ENCODE peak calls at places on chromosome 2, in eight cellular contexts. N, L, X, E, Q, H, M and I are unnamed samples. For H3K4me1, the result is how much of the 10 kb centered on the place peaks cover.

GRCh38 chr2:2769481-2770431 is 438.7 kb upstream of the MYT1L start:
- DNase-seq in N (no peak), L (no peak), X (no peak), E (no peak), Q (no peak), H (peak), M (no peak), I (no peak)

GRCh38 chr2:122029456-122029855 is 274.0 kb downstream of the TSN start:
- DNase-seq in N (no peak), L (no peak), X (no peak), E (no peak), Q (no peak), H (no peak), M (no peak), I (no peak)

GRCh38 chr2:64405476-64406406 is 48.2 kb upstream of the LGALSL start:
- DNase-seq in N (no peak), L (no peak), X (no peak), E (peak), Q (peak), H (no peak), M (no peak), I (no peak)

GRCh38 chr2:112159454-112159921 is 21.3 kb downstream of the FBLN7 start:
- DNase-seq in N (no peak), L (peak), X (no peak), E (no peak), Q (no peak), H (no peak), M (no peak), I (peak)

GRCh38 chr2:195092341-195092740 is 564.7 kb upstream of the SLC39A10 start:
- DNase-seq in N (no peak), L (peak), X (peak), E (no peak), Q (no peak), H (no peak), M (peak), I (no peak)

GRCh38 chr2:38892819-38893218 is 3.1 kb downstream of the ARHGEF33 start:
- DNase-seq in N (no peak), L (no peak), X (no peak), E (no peak), Q (peak), H (no peak), M (no peak), I (no peak)

GRCh38 chr2:127620867-127621266 is 25.1 kb upstream of the GPR17 start:
- DNase-seq in N (no peak), L (peak), X (no peak), E (no peak), Q (no peak), H (no peak), M (no peak), I (no peak)

GRCh38 chr2:120262150-120262549 is 9.5 kb downstream of the RALB start:
- DNase-seq in N (no peak), L (no peak), X (no peak), E (no peak), Q (no peak), H (no peak), M (no peak), I (no peak)

GRCh38 chr2:209426432-209426831 is 2.6 kb downstream of the MAP2 start:
- DNase-seq in N (no peak), L (peak), X (no peak), E (peak), Q (no peak), H (no peak), M (peak), I (peak)

GRCh38 chr2:216516730-216517350 is 18.2 kb downstream of the RPL37A start:
- DNase-seq in N (no peak), L (no peak), X (no peak), E (no peak), Q (peak), H (no peak), M (no peak), I (peak)

GRCh38 chr2:235055891-235056516 is 104.2 kb downstream of the SH3BP4 start:
- DNase-seq in N (no peak), L (peak), X (no peak), E (no peak), Q (no peak), H (peak), M (no peak), I (peak)

GRCh38 chr2:31812051-31812798 is 198.6 kb downstream of the MEMO1 start:
- DNase-seq in N (no peak), L (no peak), X (no peak), E (no peak), Q (peak), H (no peak), M (no peak), I (no peak)

GRCh38 chr2:223222397-223222796 is 170.4 kb downstream of the KCNE4 start:
- DNase-seq in N (no peak), L (no peak), X (no peak), E (peak), Q (no peak), H (no peak), M (no peak), I (no peak)

GRCh38 chr2:97661927-97662326 is 1.9 kb downstream of the ACTR1B start:
- DNase-seq in N (no peak), L (no peak), X (no peak), E (no peak), Q (no peak), H (no peak), M (no peak), I (no peak)

GRCh38 chr2:113283704-113284284 is 5.1 kb upstream of the PAX8 start:
- DNase-seq in N (no peak), L (no peak), X (no peak), E (peak), Q (peak), H (no peak), M (no peak), I (peak)

GRCh38 chr2:8378016-8378810 is 303.6 kb upstream of the ID2 start:
- DNase-seq in N (no peak), L (no peak), X (no peak), E (no peak), Q (no peak), H (no peak), M (no peak), I (no peak)

GRCh38 chr2:144512421-144513272 is 7.3 kb downstream of the ZEB2 start:
- DNase-seq in N (no peak), L (no peak), X (no peak), E (peak), Q (no peak), H (no peak), M (no peak), I (no peak)

GRCh38 chr2:170878061-170878460 is 51.0 kb upstream of the GORASP2 start:
- DNase-seq in N (no peak), L (no peak), X (no peak), E (peak), Q (peak), H (no peak), M (no peak), I (no peak)

DNA sequence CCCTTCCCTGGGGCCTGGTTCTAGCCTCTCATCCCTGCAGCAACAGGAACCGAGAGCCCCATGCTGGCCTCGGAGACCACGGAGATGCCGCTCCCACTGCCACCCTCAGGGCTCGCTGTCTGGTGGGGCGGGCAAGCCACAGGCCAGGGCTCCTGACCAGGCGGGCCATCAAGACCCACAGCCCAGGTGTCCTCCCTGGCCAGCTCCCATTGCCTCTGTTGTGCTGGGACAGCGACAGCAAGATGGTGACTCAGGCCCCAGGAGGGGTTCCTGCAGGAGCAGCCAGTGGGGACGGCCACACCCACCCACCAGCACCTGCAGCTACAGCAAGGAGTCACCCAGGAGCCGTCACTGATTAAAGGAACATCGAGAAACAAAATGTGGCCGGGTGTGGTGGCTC is 7.4 kb downstream of the KLHL30 start:
- DNase-seq in N (no peak), L (no peak), X (no peak), E (no peak), Q (no peak), H (no peak), M (no peak), I (no peak)
- H3K4me1 ChIP-seq in N (under half), L (under half), X (under half), E (under half), Q (under half), H (under half), M (under half), I (under half)

GRCh38 chr2:19802088-19802806 is 99.5 kb downstream of the TTC32 start:
- DNase-seq in N (no peak), L (no peak), X (no peak), E (peak), Q (peak), H (no peak), M (no peak), I (no peak)

GRCh38 chr2:19801367-19802087 is 100.3 kb downstream of the TTC32 start:
- DNase-seq in N (no peak), L (no peak), X (no peak), E (peak), Q (peak), H (peak), M (no peak), I (peak)

GRCh38 chr2:19797871-19798270 is 103.9 kb downstream of the TTC32 start:
- DNase-seq in N (no peak), L (no peak), X (no peak), E (no peak), Q (peak), H (no peak), M (no peak), I (no peak)

GRCh38 chr2:19799881-19800780 is 101.7 kb downstream of the TTC32 start:
- DNase-seq in N (no peak), L (no peak), X (no peak), E (peak), Q (no peak), H (no peak), M (no peak), I (no peak)

DNA sequence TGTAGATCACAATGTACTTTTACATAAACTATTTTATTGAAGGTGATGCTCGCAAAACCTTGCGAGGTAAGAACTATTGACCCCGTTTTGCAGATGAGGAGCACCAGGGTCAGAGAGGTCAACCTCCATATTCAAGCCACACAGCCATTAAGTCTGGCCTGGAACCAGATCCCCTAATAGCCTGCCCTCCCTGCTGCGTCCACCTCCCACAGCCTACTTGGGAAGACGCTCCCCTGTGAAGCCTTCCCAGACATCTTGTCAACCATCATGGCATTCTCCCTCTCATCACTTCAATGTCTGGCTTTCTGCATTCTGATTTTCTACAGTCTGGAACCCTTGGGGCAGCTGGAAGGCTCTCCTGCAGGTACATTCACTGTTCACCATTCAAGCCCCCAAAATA is 101.0 kb downstream of the TTC32 start:
- DNase-seq in N (no peak), L (no peak), X (no peak), E (no peak), Q (no peak), H (no peak), M (no peak), I (no peak)
- H3K4me1 ChIP-seq in N (under half), L (under half), X (under half), E (under half), Q (under half), H (under half), M (under half), I (under half)

GRCh38 chr2:84846041-84846663 is 34.7 kb downstream of the TRABD2A start:
- DNase-seq in N (peak), L (peak), X (no peak), E (peak), Q (peak), H (no peak), M (no peak), I (no peak)
- H3K4me1 ChIP-seq in N (half or more), L (under half), X (under half), E (under half), Q (under half), H (under half), M (under half), I (under half)

GRCh38 chr2:631741-632140 is 45.5 kb downstream of the TMEM18 start:
- DNase-seq in N (no peak), L (no peak), X (no peak), E (no peak), Q (no peak), H (no peak), M (no peak), I (no peak)
- H3K4me1 ChIP-seq in N (under half), L (under half), X (under half), E (under half), Q (under half), H (under half), M (under half), I (under half)

GRCh38 chr2:26609133-26609532 is 32.0 kb downstream of the CIB4 start:
- DNase-seq in N (no peak), L (no peak), X (no peak), E (no peak), Q (no peak), H (no peak), M (no peak), I (no peak)

GRCh38 chr2:26605969-26606846 is 35.0 kb downstream of the CIB4 start:
- DNase-seq in N (no peak), L (no peak), X (no peak), E (no peak), Q (no peak), H (no peak), M (no peak), I (no peak)

GRCh38 chr2:26608557-26608956 is 32.6 kb downstream of the CIB4 start:
- DNase-seq in N (no peak), L (no peak), X (no peak), E (no peak), Q (no peak), H (no peak), M (no peak), I (no peak)

GRCh38 chr2:26606847-26607190 is 34.3 kb downstream of the CIB4 start:
- DNase-seq in N (no peak), L (no peak), X (no peak), E (no peak), Q (no peak), H (no peak), M (no peak), I (no peak)

DNA sequence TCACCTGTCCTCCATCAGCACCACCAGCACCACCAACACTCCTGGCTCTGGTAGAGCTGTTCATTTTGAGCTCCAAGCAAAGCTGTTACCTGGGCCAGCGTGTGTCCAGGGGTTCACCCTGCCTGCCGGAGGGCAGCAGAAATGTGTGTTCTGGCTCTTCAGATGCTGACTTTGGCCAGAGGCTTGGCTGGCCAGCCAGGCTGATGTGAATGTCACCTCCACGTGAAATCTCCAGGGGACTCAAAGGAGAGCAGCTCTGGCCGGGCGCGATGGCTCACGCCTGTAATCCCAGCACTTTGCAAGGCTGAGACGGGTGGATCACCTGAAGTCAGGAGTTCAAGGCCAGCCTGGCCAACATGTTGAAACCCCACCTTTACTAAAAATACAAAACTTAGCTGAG is 33.5 kb downstream of the CIB4 start:
- DNase-seq in N (no peak), L (no peak), X (no peak), E (no peak), Q (no peak), H (no peak), M (no peak), I (no peak)
- H3K4me1 ChIP-seq in N (under half), L (under half), X (under half), E (under half), Q (under half), H (under half), M (under half), I (under half)

DNA sequence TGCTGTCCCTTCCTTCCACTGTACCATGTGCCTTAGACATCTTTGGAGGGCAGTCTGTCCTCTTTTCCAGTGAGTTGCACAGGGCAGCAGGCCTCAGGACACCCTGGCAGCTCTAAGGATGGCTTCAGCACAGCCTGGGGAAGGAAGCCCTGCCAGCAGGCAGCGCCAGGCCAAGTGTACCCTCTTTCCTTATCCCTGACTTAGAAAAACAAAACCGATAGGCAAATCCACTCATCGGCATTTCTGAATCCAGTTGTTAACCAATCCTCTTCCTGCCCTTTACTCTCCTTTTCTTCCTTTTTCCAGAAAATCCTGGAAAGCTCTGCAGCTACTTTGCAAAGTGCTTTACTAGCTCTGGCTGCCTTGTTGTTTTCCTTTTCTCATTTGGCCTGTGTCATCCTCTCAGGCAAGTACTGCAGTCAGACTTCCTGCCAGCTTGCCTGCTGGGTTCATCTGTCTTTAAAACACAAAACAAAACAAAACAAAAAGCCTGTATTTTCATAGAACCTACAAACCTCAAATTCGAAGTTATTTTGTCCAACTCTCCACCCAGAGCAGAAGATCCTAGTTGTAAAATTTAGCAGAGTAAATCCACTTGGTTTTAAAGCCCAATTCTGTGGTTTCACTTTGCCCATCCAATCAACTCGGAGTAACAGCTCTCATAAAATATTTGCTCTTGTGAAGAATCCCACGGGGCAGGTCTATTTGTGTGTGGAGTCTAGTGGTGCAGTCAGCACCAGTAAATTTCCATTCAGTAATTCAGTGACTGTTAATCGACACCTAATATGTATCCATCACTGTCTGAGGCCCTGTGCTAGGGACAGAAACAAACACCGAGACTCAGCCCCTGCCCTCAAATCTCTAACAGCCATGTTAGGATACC is 45.2 kb downstream of the PCBP1 start:
- DNase-seq in N (peak), L (peak), X (no peak), E (peak), Q (peak), H (no peak), M (no peak), I (peak)
- H3K4me1 ChIP-seq in N (half or more), L (under half), X (under half), E (under half), Q (under half), H (under half), M (under half), I (under half)

DNA sequence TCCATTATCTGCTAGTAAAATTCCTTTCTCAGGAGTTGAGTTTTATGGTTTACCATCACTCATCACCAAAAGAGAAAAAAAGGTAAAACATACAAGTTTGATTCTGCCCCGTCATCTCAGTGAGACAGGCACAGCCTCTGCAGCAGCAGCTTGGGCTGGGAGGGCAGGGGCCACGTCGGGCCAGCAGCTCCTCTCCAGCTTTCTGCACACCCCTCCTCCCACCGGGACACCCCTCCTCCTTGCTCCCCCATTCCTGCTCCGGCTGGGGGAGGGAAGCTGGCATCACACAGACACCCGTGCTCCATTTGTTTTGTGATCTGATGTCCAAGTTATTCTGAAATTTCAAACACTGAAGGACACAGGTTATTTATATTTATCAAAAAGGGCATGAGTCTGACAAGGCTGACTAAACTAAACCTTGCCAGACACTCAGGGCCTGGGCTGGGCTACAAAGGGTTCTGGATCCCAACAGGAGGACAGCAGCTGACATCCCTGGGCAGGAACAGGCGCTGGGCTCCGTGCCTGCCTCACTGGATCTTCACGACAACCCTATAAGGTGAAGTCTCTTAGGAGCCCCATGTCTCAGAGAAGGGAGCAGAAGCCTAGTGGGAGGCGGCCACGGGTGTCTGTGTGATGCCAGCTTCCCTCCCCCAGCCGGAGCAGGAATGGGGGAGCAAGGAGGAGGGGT is 71.4 kb downstream of the HDAC4 start:
- DNase-seq in N (no peak), L (peak), X (no peak), E (no peak), Q (peak), H (peak), M (no peak), I (no peak)
- H3K4me1 ChIP-seq in N (half or more), L (under half), X (under half), E (under half), Q (under half), H (under half), M (under half), I (under half)